ENCODE peak calls at places on chromosomes 16 and 17, in seven cellular contexts. T is SK-N-SH, W is K562, D is GM12878, Z is H1, J is GM12892, P is HepG2. R is an unnamed sample.

GRCh38 chr17:77451894-77452852 is 311.4 kb downstream of the SEC14L1 start:
- DNase-seq in T (peak), W (no peak), D (no peak), Z (peak), J (no peak), P (peak), R (no peak)

GRCh38 chr17:34082404-34082803 is 172.7 kb upstream of the CCL2 start:
- DNase-seq in T (no peak), W (peak), D (no peak), Z (no peak), J (no peak), P (no peak), R (no peak)

GRCh38 chr17:47253541-47254402 is at the start of gene ITGB3:
- DNase-seq in T (peak), W (peak), D (no peak), Z (peak), J (peak), P (peak), R (peak)

GRCh38 chr16:66095676-66096075 is 270.8 kb upstream of the CDH5 start:
- DNase-seq in T (no peak), W (peak), D (no peak), Z (no peak), J (no peak), P (no peak), R (no peak)

GRCh38 chr16:56576585-56577299 is 11.9 kb downstream of the MT4 start:
- DNase-seq in T (peak), W (peak), D (peak), Z (peak), J (peak), P (peak), R (peak)

GRCh38 chr16:51931596-51931995 is 615.3 kb downstream of the TOX3 start:
- DNase-seq in T (peak), W (no peak), D (no peak), Z (no peak), J (no peak), P (no peak), R (no peak)

GRCh38 chr17:73316919-73317505 is 5.2 kb upstream of the CDC42EP4 start:
- DNase-seq in T (no peak), W (no peak), D (peak), Z (no peak), J (no peak), P (no peak), R (no peak)

GRCh38 chr17:81720267-81721071 is 8.4 kb downstream of the SLC25A10 start:
- DNase-seq in T (no peak), W (no peak), D (no peak), Z (no peak), J (no peak), P (no peak), R (no peak)

GRCh38 chr17:8490256-8491023 is 54.8 kb downstream of the NDEL1 start:
- DNase-seq in T (no peak), W (no peak), D (no peak), Z (no peak), J (no peak), P (no peak), R (no peak)

GRCh38 chr16:5854027-5854426 is 756.4 kb upstream of the EEF2KMT start:
- DNase-seq in T (no peak), W (no peak), D (no peak), Z (no peak), J (no peak), P (no peak), R (no peak)

GRCh38 chr17:56851008-56851407 is 17.1 kb downstream of the DGKE start:
- DNase-seq in T (no peak), W (no peak), D (no peak), Z (no peak), J (no peak), P (no peak), R (no peak)

GRCh38 chr16:25093208-25094061 is 18.1 kb upstream of the LCMT1 start:
- DNase-seq in T (no peak), W (no peak), D (no peak), Z (no peak), J (no peak), P (no peak), R (no peak)

GRCh38 chr16:12896562-12896961 is 4.8 kb upstream of the SHISA9 start:
- DNase-seq in T (peak), W (peak), D (no peak), Z (no peak), J (no peak), P (peak), R (no peak)

GRCh38 chr16:51888534-51888933 is 658.4 kb downstream of the TOX3 start:
- DNase-seq in T (no peak), W (no peak), D (no peak), Z (no peak), J (no peak), P (no peak), R (no peak)

GRCh38 chr16:11308493-11309283 is 27.6 kb upstream of the PRM1 start:
- DNase-seq in T (no peak), W (peak), D (peak), Z (no peak), J (peak), P (peak), R (no peak)

GRCh38 chr17:29650407-29650806 is 27.7 kb upstream of the CORO6 start:
- DNase-seq in T (no peak), W (no peak), D (no peak), Z (no peak), J (no peak), P (no peak), R (no peak)

GRCh38 chr17:44170135-44170498 is 387 bp upstream of the ASB16 start:
- DNase-seq in T (no peak), W (no peak), D (no peak), Z (no peak), J (no peak), P (no peak), R (no peak)

GRCh38 chr17:34837796-34838195 is 123.5 kb downstream of the CCT6B start:
- DNase-seq in T (no peak), W (no peak), D (no peak), Z (no peak), J (no peak), P (no peak), R (no peak)

GRCh38 chr17:81418710-81419332 is 23.6 kb downstream of the BAHCC1 start:
- DNase-seq in T (no peak), W (no peak), D (no peak), Z (no peak), J (no peak), P (no peak), R (no peak)

GRCh38 chr16:14509675-14510132 is 120.4 kb downstream of the PARN start:
- DNase-seq in T (no peak), W (no peak), D (no peak), Z (no peak), J (no peak), P (no peak), R (no peak)

GRCh38 chr17:55202906-55203305 is 61.9 kb upstream of the HLF start:
- DNase-seq in T (no peak), W (no peak), D (no peak), Z (no peak), J (no peak), P (no peak), R (no peak)

GRCh38 chr16:87681990-87682570 is 79.8 kb downstream of the JPH3 start:
- DNase-seq in T (no peak), W (peak), D (no peak), Z (peak), J (no peak), P (peak), R (no peak)

GRCh38 chr16:27520982-27521673 is 28.6 kb downstream of the GTF3C1 start:
- DNase-seq in T (no peak), W (no peak), D (no peak), Z (no peak), J (no peak), P (no peak), R (no peak)

GRCh38 chr16:67965668-67966548 is 2.5 kb downstream of the SLC12A4 start:
- DNase-seq in T (no peak), W (no peak), D (no peak), Z (no peak), J (no peak), P (peak), R (no peak)

GRCh38 chr16:48537909-48538745 is 71.9 kb downstream of the N4BP1 start:
- DNase-seq in T (no peak), W (no peak), D (no peak), Z (peak), J (no peak), P (no peak), R (no peak)

GRCh38 chr17:21689604-21690003 is 2.7 kb upstream of the KCNJ18 start:
- DNase-seq in T (no peak), W (no peak), D (no peak), Z (no peak), J (no peak), P (no peak), R (no peak)

GRCh38 chr17:18258356-18259038 is at the start of gene FLII:
- DNase-seq in T (peak), W (peak), D (no peak), Z (peak), J (peak), P (peak), R (peak)

GRCh38 chr16:70714526-70715112 is 28.8 kb upstream of the MTSS2 start:
- DNase-seq in T (no peak), W (no peak), D (no peak), Z (no peak), J (no peak), P (no peak), R (no peak)

GRCh38 chr17:2064980-2065785 is 10.3 kb downstream of the HIC1 start:
- DNase-seq in T (peak), W (peak), D (no peak), Z (peak), J (no peak), P (no peak), R (peak)

GRCh38 chr17:45370949-45371413 is 54.2 kb upstream of the MAP3K14 start:
- DNase-seq in T (no peak), W (no peak), D (no peak), Z (no peak), J (no peak), P (no peak), R (no peak)

GRCh38 chr16:82655315-82655714 is 28.5 kb downstream of the CDH13 start:
- DNase-seq in T (no peak), W (no peak), D (peak), Z (no peak), J (no peak), P (no peak), R (no peak)

DNA sequence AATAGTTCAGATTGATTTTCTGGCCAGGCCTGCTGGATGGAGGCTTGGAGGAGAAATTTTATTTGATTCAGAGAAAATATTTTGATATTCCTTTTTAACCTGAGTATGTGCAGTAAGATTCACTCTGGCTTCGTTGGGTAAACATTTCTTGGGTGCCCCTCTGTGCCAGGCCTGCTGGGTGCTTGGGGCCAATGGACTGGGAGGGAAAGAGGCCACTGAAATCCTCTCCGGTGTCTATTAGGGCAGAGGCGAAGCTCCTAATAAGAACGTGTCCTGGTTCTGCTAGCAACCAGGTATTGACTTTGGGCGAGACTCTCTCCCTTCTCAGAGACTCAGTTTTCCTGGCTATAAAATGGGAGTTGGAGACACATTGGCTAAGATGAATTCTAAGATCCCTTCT is 122.5 kb downstream of the CYLD start:
- DNase-seq in T (no peak), W (no peak), D (no peak), Z (no peak), J (no peak), P (no peak), R (no peak)
- TF ChIP-seq TAF1 in T (no peak), W (no peak), D (no peak), Z (no peak), J (no peak), P (no peak), R (no peak)

GRCh38 chr17:59296190-59296589 is 35.3 kb upstream of the YPEL2 start:
- DNase-seq in T (no peak), W (no peak), D (no peak), Z (no peak), J (no peak), P (no peak), R (no peak)
- TF ChIP-seq TAF1 in T (no peak), W (no peak), D (no peak), Z (no peak), J (no peak), P (no peak), R (no peak)

GRCh38 chr17:48453447-48453846 is 23.4 kb upstream of the SKAP1 start:
- DNase-seq in T (no peak), W (no peak), D (no peak), Z (no peak), J (no peak), P (no peak), R (no peak)
- TF ChIP-seq TAF1 in T (no peak), W (no peak), D (no peak), Z (no peak), J (no peak), P (no peak), R (no peak)

DNA sequence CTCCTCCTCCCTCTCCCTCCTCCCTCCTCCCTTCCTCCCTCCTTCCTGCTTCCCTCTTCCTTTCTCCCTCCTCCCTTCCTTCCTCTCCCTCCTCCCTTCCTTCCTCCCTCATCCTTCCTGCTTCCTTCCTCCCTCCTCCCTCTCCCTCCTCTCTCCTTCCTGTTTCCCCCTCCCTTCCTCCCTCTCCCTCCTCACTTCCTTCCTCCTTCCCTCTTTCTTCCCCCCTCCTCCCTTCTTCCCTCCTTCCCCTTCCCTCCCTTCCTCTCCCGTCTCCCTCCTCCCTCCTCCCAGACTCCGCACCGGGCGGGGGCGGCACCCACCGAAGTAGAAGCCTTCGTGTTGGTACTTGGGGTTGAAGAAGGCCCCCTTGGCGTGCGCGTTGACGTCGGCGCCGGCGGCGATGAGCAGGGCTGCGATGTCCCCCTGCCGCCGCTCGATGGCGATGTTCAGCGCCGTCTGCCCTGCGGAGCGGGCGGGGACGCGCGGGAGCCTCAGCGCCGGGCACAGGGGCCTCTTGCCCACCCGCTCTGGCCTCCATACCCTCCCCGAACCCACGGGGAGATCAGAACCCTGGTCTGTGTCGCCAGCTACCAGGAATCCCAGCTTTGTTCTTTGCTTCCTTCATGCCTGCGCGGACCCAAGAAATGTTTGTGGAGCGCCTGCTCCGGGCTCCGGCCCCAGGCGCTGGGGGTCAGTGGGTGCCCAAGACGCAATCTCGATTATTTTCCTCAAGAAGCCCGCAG is 22.2 kb downstream of the TRPV3 start:
- DNase-seq in T (peak), W (peak), D (no peak), Z (peak), J (no peak), P (no peak), R (peak)
- TF ChIP-seq TAF1 in T (no peak), W (no peak), D (no peak), Z (peak), J (no peak), P (no peak), R (no peak)

DNA sequence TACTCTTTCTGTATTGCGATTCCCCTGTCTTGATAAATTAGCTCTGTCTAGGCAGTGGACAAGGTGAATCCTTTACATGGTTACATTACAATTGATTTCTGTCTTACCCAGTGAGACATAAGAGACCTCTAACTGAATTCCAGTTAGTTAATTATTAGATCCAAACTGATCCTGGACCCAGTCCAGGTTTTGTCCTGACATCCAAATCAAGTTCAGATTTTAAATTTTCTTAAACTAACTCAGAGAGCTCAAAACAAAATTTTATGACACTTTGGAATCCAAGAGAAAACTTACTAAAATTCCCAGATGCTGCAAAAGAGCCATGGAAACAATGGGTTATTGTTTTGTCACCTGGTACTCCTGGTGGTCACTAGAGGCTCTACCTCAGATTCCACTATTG is 2166.6 kb downstream of the TP53TG3F start:
- DNase-seq in T (no peak), W (no peak), D (no peak), Z (no peak), J (no peak), P (no peak), R (no peak)
- TF ChIP-seq TAF1 in T (no peak), W (no peak), D (no peak), Z (no peak), J (no peak), P (no peak), R (no peak)

GRCh38 chr17:79617304-79617703 is 6.5 kb upstream of the RBFOX3 start:
- DNase-seq in T (no peak), W (no peak), D (no peak), Z (no peak), J (no peak), P (no peak), R (no peak)

GRCh38 chr17:79619196-79619595 is 8.3 kb upstream of the RBFOX3 start:
- DNase-seq in T (peak), W (no peak), D (no peak), Z (no peak), J (no peak), P (no peak), R (no peak)

GRCh38 chr17:79616801-79617200 is 6.0 kb upstream of the RBFOX3 start:
- DNase-seq in T (no peak), W (no peak), D (no peak), Z (no peak), J (no peak), P (no peak), R (no peak)

GRCh38 chr17:79618383-79619067 is 7.7 kb upstream of the RBFOX3 start:
- DNase-seq in T (peak), W (no peak), D (no peak), Z (peak), J (no peak), P (no peak), R (no peak)

DNA sequence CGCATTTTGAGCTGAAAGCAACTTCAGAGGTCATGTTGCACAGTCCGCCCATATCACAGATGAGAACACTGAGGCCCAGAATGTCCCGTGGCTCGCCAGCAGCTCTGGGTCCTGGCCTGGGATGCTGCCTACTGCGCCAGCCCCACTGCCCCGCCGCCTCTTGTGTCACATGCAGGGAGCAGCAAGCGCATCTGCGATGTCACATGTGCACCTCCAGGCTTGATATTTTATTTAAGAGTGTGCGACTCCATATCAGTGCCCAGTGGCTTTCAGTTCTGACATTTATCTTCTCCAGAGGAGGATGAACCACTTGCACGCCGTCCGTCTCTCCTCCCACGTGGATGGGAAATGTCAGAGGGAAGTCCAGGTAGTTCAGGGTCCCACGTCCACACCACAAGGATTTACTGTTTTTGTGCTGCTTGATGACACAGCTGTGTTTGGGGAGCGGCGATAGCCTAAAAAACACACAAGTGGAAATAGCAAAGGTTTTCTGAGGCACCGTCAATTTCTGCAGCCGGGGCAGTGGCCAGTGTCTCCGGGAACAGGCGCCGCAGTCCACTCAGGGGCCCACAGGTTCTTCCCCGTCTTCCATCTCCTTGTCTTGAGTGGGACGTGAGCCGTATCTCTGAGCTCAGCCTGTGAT is 7.0 kb upstream of the RBFOX3 start:
- DNase-seq in T (no peak), W (no peak), D (no peak), Z (no peak), J (no peak), P (no peak), R (no peak)
- TF ChIP-seq TAF1 in T (no peak), W (no peak), D (no peak), Z (no peak), J (no peak), P (no peak), R (no peak)

GRCh38 chr16:77364770-77365169 is 70.1 kb downstream of the ADAMTS18 start:
- DNase-seq in T (no peak), W (no peak), D (no peak), Z (no peak), J (no peak), P (no peak), R (no peak)

GRCh38 chr16:77353587-77354263 is 81.1 kb downstream of the ADAMTS18 start:
- DNase-seq in T (no peak), W (no peak), D (no peak), Z (no peak), J (no peak), P (no peak), R (no peak)

GRCh38 chr16:77359065-77359502 is 75.8 kb downstream of the ADAMTS18 start:
- DNase-seq in T (no peak), W (no peak), D (no peak), Z (no peak), J (no peak), P (peak), R (no peak)
- TF ChIP-seq TAF1 in T (no peak), W (no peak), D (no peak), Z (no peak), J (no peak), P (no peak), R (no peak)